ENCODE peak calls at places on chromosomes 13 and 19, in four cellular contexts. I is heart left ventricle, J is Panc1, G is brain microvascular endothelial cell. B is an unnamed sample.

GRCh38 chr13:21549633-21550032 is 54.3 kb downstream of the MICU2 start:
- DNase-seq in I (no peak), J (no peak), G (no peak), B (no peak)

GRCh38 chr19:35318679-35319448 is 10.1 kb upstream of the CD22 start:
- DNase-seq in I (peak), J (peak), G (peak), B (peak)

GRCh38 chr13:33467556-33467955 is 182.0 kb upstream of the STARD13 start:
- DNase-seq in I (no peak), J (no peak), G (no peak), B (no peak)

GRCh38 chr19:43776285-43776684 is 4.5 kb downstream of the KCNN4 start:
- DNase-seq in I (no peak), J (no peak), G (no peak), B (no peak)

GRCh38 chr19:39277598-39277997 is 9.4 kb downstream of the IFNL2 start:
- DNase-seq in I (no peak), J (no peak), G (peak), B (no peak)

GRCh38 chr13:82938644-82939043 is 943.6 kb downstream of the SLITRK1 start:
- DNase-seq in I (no peak), J (no peak), G (no peak), B (no peak)

GRCh38 chr13:75902166-75903104 is 266.3 kb downstream of the LMO7 start:
- DNase-seq in I (no peak), J (no peak), G (no peak), B (no peak)

GRCh38 chr13:110555601-110556223 is 5.8 kb downstream of the RAB20 start:
- DNase-seq in I (no peak), J (no peak), G (no peak), B (no peak)

GRCh38 chr13:24208314-24208713 is 47.8 kb downstream of the SPATA13 start:
- DNase-seq in I (peak), J (no peak), G (peak), B (peak)

GRCh38 chr13:39102981-39103490 is 64.8 kb downstream of the NHLRC3 start:
- DNase-seq in I (no peak), J (no peak), G (no peak), B (no peak)

GRCh38 chr13:52786747-52787146 is 47.1 kb upstream of the CNMD start:
- DNase-seq in I (no peak), J (no peak), G (no peak), B (no peak)

GRCh38 chr13:35984776-35985453 is 146.3 kb downstream of the DCLK1 start:
- DNase-seq in I (no peak), J (no peak), G (no peak), B (no peak)

GRCh38 chr13:106818971-106819370 is 251.0 kb upstream of the ARGLU1 start:
- DNase-seq in I (no peak), J (no peak), G (no peak), B (no peak)

GRCh38 chr19:49361438-49362047 is 673 bp downstream of the TEAD2 start:
- DNase-seq in I (peak), J (no peak), G (peak), B (no peak)

GRCh38 chr13:73608731-73609485 is 525.3 kb downstream of the KLF12 start:
- DNase-seq in I (no peak), J (no peak), G (no peak), B (no peak)
- H3K27ac ChIP-seq in I (no peak), J (no peak), G (no peak), B (peak)

GRCh38 chr13:51765142-51765515 is 38.8 kb downstream of the DHRS12 start:
- DNase-seq in I (no peak), J (no peak), G (no peak), B (no peak)
- H3K27ac ChIP-seq in I (peak), J (no peak), G (no peak), B (no peak)

DNA sequence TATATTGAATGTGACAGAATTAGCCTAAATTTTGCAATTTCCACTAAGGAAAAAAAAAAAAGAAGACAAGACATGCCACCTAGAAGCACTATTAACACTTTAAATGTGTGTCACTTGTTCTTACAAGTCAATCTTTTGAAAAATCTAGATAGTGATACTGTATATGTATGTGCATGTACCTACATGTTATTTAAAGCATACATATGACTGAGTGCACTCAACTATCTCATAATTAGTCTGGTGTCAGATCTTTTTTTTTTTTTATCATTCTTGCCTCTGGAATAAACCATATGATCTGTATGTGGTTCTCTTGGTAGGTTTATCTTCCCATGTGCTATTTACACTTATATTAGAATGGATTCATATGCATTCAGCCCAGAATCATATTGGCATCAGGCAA is 62.3 kb downstream of the FOXO1 start:
- DNase-seq in I (no peak), J (no peak), G (no peak), B (no peak)
- H3K27ac ChIP-seq in I (no peak), J (no peak), G (no peak), B (no peak)

DNA sequence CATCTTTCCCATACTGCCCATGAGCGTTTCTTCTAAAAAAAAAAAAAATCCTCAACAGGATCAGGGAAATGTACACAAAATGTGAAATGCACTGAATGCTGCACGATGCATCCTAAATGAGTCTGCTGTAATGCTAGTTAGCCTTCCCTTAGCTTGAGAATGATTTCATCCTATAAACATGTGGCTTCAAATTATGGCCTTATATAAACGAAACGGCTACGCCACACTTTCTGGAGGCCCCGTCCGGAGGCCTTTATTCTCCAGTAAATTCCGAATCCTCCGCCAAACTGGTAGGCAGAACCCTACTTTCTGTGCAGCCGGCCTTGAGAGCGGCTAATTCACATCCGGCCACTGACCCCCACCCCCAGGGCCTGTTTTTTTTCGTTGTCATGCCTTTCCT is 13.7 kb downstream of the MYO9B start:
- DNase-seq in I (no peak), J (no peak), G (peak), B (no peak)
- H3K27ac ChIP-seq in I (peak), J (no peak), G (peak), B (no peak)

DNA sequence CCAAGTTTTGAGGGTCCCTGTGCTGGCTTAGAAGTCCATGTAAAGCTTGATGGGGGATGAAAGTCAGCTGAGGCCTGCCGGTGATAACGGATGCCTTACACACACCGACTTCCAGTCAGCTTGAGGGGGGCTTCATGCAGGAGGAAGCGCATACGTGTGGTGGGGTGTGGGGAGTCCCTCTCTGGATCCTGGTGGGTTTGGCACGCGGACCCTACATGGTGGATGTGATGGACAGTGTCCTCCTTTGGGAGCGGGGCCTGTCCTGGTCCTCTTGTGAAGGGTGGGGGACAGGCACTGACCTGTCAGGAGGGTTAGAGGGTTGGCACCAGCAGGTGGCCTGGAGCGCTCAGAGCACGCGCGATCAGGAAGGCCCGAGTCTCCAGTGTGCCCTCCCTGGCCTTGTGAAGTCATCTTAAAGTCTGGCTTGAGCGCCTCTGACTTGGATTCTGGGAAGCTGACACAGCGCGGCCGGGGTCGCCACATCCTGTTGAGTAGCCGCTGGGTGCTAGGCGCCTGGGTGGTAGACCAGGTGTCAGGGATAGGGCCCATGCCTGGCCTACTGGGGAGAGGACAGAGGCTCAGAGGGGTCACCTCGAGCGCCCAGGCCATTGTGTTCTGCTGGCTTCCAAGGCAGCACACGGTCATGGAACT is 2.9 kb downstream of the DAZAP1 start:
- DNase-seq in I (no peak), J (no peak), G (peak), B (no peak)
- H3K27ac ChIP-seq in I (peak), J (peak), G (peak), B (peak)

GRCh38 chr13:29535663-29536655 is 59.5 kb downstream of the SLC7A1 start:
- DNase-seq in I (no peak), J (no peak), G (no peak), B (no peak)
- H3K27ac ChIP-seq in I (no peak), J (no peak), G (no peak), B (no peak)

B was measured in epithelial cell of prostate.